ENCODE peak calls at places on chromosomes 1 and 21, in six cellular contexts. D is cardiac muscle cell, Y is endothelial cell, E is OCI-LY7, I is neural progenitor cell, B is CD14-positive monocyte. A is an unnamed sample.

GRCh38 chr1:217311766-217312165 is 319.1 kb downstream of the GPATCH2 start:
- DNase-seq in Y (peak; percentile 23), E (no peak), I (peak; percentile 49), D (peak; percentile 49), B (no peak), A (no peak)

GRCh38 chr1:23422313-23422877 is 2.2 kb downstream of the TCEA3 start:
- DNase-seq in D (peak; percentile 15), Y (no peak), I (no peak), B (peak; percentile 64), E (no peak), A (no peak)

GRCh38 chr1:101975371-101975770 is 21.4 kb downstream of the OLFM3 start:
- DNase-seq in B (no peak), I (no peak), E (no peak), D (no peak), Y (no peak), A (no peak)

GRCh38 chr1:16402742-16403141 is 34.5 kb downstream of the SPATA21 start:
- DNase-seq in I (no peak), E (no peak), D (no peak), B (no peak), Y (no peak), A (no peak)

GRCh38 chr1:53540604-53541262 is 81.5 kb downstream of the DMRTB1 start:
- DNase-seq in I (no peak), B (no peak), Y (no peak), D (no peak), E (no peak), A (no peak)

GRCh38 chr1:59967780-59968179 is 41.2 kb upstream of the CYP2J2 start:
- DNase-seq in B (no peak), Y (no peak), D (no peak), I (no peak), E (no peak), A (no peak)

GRCh38 chr1:94599090-94599813 is 57.7 kb upstream of the F3 start:
- DNase-seq in I (peak; percentile 70), E (no peak), D (peak; percentile 39), Y (peak; percentile 13), B (no peak), A (no peak)

GRCh38 chr1:237154173-237154572 is 112.2 kb downstream of the RYR2 start:
- DNase-seq in Y (no peak), I (no peak), B (no peak), E (no peak), D (no peak), A (no peak)

GRCh38 chr1:234990874-234991801 is 137.5 kb downstream of the TOMM20 start:
- DNase-seq in I (no peak), B (no peak), D (no peak), E (no peak), Y (no peak), A (no peak)

GRCh38 chr1:91944087-91944486 is 5.1 kb upstream of the BRDT start:
- DNase-seq in Y (no peak), B (no peak), D (no peak), I (no peak), E (no peak), A (no peak)

GRCh38 chr1:205615789-205616188 is 16.0 kb downstream of the ELK4 start:
- DNase-seq in D (no peak), B (no peak), Y (no peak), I (no peak), E (no peak), A (no peak)

GRCh38 chr1:160637821-160638539 is 8.9 kb downstream of the SLAMF1 start:
- DNase-seq in I (no peak), Y (no peak), E (no peak), B (no peak), D (no peak), A (no peak)

GRCh38 chr1:85568660-85569059 is 11.9 kb upstream of the CCN1 start:
- DNase-seq in Y (no peak), I (no peak), B (no peak), D (no peak), E (no peak), A (no peak)

DNA sequence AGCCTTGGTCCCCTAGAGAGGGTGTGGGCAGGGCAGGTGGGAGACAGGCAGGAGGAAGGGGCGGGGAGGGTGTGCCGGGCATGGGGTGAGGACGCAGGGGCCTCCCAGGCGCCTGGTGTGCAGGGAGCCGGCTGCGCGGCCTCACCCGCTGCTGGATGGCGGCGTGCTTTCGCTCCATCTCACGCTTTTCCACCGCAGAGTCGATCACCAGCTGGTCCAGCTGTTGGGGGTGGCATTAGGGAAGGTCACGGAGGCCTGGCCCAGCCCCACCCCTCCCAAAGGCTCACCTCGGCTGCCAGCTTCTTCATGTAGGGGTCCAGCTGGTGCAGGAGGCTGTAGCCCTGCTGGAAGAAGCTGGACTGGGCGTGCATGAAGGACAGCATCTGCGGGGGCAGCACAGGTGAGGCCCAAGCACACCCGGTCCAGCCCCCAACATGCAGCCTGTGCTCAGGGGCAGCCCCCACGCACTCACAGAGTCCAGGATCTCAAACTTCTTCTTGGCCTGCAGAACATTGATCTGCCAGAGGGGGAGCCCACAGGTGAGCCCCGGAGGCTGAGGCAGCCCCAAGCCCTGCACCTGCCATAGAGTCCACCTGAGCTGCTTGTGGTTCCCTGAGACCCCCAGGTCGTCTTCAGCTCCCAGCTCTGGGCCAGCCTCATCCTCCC is 7.9 kb downstream of the ACAP3 start:
- DNase-seq in E (peak; percentile 48), I (peak; percentile 31), B (no peak), D (no peak), Y (no peak), A (no peak)
- TF ChIP-seq CTCF in E (peak; percentile 69), I (peak; percentile 47), B (peak; percentile 20), D (peak; percentile 29), Y (peak; percentile 56), A (peak; percentile 50)

DNA sequence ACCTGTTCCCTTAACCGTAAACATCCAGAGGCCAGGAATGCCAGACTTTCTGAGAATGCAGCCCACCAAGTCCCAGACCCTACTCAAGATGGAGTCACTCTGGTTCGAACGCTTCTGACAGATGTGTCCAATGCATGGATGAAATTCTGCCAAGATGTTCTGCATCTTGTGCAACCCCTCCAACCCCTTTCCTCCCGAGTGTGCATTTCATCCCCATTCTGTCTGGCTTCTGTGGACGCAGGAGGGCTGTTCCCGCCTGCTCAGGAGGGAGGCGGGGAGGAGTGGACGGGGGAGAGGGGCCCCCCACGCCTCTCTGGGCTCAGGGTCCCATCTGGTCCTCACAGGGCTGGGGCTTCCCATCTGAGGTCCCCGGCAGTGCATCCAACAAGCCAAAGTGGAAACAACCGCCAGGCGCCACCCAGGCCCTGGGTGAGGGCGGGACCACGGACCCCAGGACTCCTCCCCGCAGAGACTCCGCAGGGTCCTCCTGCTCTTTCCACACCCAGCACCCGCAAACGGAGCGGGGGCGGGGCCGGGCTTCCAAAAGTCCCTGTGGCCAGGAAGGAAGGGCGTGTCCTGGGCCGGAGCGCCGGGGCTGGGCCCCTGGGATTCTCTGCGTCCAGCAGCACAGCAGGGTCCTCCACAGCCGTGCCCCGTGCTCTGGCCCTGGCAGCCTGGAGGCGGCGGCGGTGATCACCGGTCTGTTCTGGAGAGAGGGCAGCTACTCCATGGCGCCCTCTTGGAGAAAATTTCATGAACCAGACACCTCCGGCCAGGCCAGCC is 27.7 kb upstream of the SUMO3 start:
- DNase-seq in E (peak; percentile 21), D (peak; percentile 69), Y (peak; percentile 71), I (peak; percentile 88), B (peak; percentile 61), A (peak; percentile 58)
- TF ChIP-seq CTCF in E (peak; percentile 48), D (peak; percentile 58), Y (no peak), I (peak; percentile 52), B (peak; percentile 41), A (peak; percentile 48)

GRCh38 chr1:17485280-17485679 is 45.8 kb upstream of the RCC2 start:
- DNase-seq in B (no peak), E (peak; percentile 13), D (peak; percentile 9), Y (peak; percentile 54), I (peak; percentile 27), A (no peak)
- TF ChIP-seq CTCF in B (no peak), E (peak; percentile 52), D (peak; percentile 45), Y (peak; percentile 57), I (peak; percentile 27), A (peak; percentile 55)

DNA sequence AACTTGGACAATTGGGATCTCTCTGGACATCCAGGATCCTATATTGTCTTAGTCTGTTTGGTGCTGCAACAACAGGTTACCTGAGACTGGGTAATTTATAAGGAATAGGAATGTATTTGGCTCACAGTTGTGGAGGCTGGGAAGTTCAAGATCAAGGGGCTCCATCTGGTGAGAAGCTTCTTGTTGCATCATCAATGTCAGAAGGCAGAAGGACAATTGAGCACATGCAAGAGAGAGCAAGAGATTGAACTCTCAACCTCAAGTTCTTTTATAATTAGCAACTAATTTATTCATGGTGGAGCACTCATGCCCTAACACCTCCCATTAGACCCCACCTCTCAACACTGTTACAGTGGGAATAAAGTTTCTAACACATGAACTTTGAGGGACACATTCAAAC is 124.7 kb upstream of the ETV3 start:
- DNase-seq in Y (no peak), E (no peak), D (no peak), B (no peak), I (no peak), A (no peak)
- TF ChIP-seq CTCF in Y (no peak), E (no peak), D (no peak), B (no peak), I (no peak), A (no peak)

DNA sequence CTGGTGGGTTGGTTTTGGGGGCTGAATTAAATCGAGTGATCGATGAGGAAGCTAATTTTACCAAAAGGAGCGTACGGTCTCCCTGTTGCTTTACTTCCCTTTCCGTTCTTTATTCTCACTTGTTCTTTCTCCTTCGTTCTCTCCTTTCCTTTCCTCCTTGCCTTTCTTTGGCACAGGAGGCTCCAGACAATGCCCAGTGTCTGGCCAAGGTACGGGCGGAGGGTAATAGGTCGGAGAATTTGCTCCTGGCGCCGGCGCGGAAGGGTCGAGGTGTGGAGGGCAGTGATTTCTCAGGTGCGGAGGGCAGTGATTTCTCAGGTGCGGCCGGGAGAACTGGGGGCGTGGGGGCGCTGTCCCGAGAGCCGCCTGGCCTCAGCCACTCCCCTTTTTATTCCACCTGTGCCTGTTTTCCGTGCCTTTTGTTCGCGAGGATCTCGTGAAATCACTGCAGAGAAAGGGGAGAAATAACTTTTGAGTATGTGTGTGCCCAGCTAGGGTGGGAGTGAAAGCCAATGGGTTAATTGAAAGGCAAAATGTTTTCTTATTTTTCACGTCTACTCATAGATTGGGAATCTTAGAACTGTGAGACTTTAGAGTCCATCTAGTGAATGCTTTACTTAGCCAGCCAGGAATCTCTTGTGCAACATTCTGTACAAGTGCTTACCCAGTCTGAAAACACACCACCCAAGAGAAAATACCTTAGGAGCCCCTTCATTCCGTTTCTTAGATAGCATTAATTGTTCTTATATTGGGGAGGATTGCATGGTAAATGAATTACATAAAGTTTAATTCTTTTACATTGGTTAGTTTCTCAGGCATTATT is 1.3 kb downstream of the FNBP1L start:
- DNase-seq in E (no peak), I (peak; percentile 60), B (no peak), D (peak; percentile 19), Y (peak; percentile 28), A (no peak)
- TF ChIP-seq CTCF in E (no peak), I (peak; percentile 28), B (no peak), D (no peak), Y (no peak), A (no peak)

GRCh38 chr1:44799770-44800584 is at the start of gene PLK3:
- DNase-seq in E (peak; percentile 98), D (peak; percentile 97), Y (peak; percentile 96), I (peak; percentile 98), B (peak; percentile 99), A (peak; percentile 93)
- TF ChIP-seq CTCF in E (peak; percentile 84), D (peak; percentile 90), Y (peak; percentile 75), I (peak; percentile 81), B (peak; percentile 90), A (peak; percentile 91)

GRCh38 chr1:181919729-181919991 is 141.9 kb downstream of the ZNF648 start:
- DNase-seq in E (no peak), D (no peak), B (no peak), I (peak; percentile 8), Y (no peak), A (no peak)
- TF ChIP-seq CTCF in E (no peak), D (no peak), B (no peak), I (peak; percentile 37), Y (no peak), A (no peak)

A was measured in neural crest cell.